ENCODE peak calls at places on chromosomes 5 and 9, in ten cellular contexts. D, A, C, G, W, K, V, X, J and E are unnamed samples. For H3K4me1, the result is how much of the 10 kb centered on the place peaks cover.

GRCh38 chr5:158883502-158883901 is 216.2 kb downstream of the EBF1 start:
- DNase-seq in D (no peak), J (no peak), C (no peak), V (no peak), G (no peak), A (no peak), W (no peak), X (no peak), K (no peak), E (no peak)

GRCh38 chr5:81719743-81720142 is 31.2 kb downstream of the SSBP2 start:
- DNase-seq in D (no peak), J (no peak), W (no peak), G (no peak), V (no peak), A (no peak), X (no peak), C (no peak), K (no peak), E (no peak)

GRCh38 chr5:137737349-137738256 is 1.7 kb upstream of the KLHL3 start:
- DNase-seq in V (no peak), W (peak), K (peak), D (peak), X (no peak), A (peak), C (peak), J (no peak), G (no peak), E (no peak)

GRCh38 chr5:141517902-141518610 is 29.2 kb downstream of the PCDHGC5 start:
- DNase-seq in D (no peak), K (no peak), W (peak), X (no peak), G (no peak), J (no peak), V (no peak), A (no peak), C (peak), E (no peak)

GRCh38 chr9:87386490-87386889 is 111.2 kb upstream of the DAPK1 start:
- DNase-seq in K (peak), J (no peak), A (no peak), V (no peak), G (peak), C (no peak), D (peak), W (peak), X (no peak), E (no peak)

GRCh38 chr9:5633243-5633642 is 4.3 kb downstream of the RIC1 start:
- DNase-seq in G (no peak), J (peak), W (no peak), X (no peak), V (no peak), K (no peak), D (no peak), A (no peak), C (no peak), E (no peak)

GRCh38 chr9:33106827-33107621 is 30.6 kb upstream of the SMU1 start:
- DNase-seq in V (peak), X (no peak), C (peak), G (peak), W (no peak), J (no peak), K (peak), D (peak), A (no peak), E (peak)

GRCh38 chr9:81613002-81613750 is 76.2 kb downstream of the TLE1 start:
- DNase-seq in W (peak), V (peak), D (no peak), K (no peak), X (no peak), J (no peak), A (no peak), G (no peak), C (peak), E (peak)

GRCh38 chr5:135367070-135367469 is 32.0 kb downstream of the MACROH2A1 start:
- DNase-seq in G (no peak), C (peak), K (no peak), D (no peak), J (no peak), V (no peak), X (no peak), W (no peak), A (no peak), E (no peak)

GRCh38 chr5:113330533-113331200 is 104.1 kb downstream of the TSSK1B start:
- DNase-seq in X (no peak), G (peak), V (peak), D (no peak), A (peak), C (peak), W (peak), J (peak), K (no peak), E (no peak)

GRCh38 chr5:42621242-42621641 is 135.4 kb upstream of the CCDC152 start:
- DNase-seq in X (no peak), D (no peak), J (no peak), A (no peak), G (no peak), C (peak), W (no peak), K (no peak), V (no peak), E (no peak)

GRCh38 chr9:69028754-69029153 is 6.8 kb upstream of the FXN start:
- DNase-seq in X (no peak), V (no peak), A (peak), J (no peak), K (no peak), W (no peak), D (no peak), G (no peak), C (no peak), E (no peak)

DNA sequence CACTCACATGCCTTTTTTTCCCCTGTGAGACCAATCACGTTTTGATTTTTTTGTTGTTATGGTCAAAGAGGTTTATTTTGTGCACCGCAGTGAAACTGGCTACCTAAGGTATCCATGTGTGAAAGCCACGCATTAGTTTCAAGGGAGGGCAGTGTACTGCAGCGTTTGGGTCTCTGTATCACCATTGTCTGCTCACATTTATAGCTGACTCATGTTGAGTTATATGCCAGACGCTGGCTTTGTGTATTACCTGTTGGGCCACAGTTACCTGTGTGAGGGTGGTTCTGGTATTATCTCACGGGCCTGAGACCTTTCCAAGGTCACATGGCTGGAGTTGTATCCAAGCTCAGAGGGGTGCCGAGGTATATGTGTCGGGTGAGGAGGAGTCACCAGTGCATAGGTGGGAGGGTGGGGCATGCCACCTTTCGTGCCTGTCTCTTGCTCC is 75.8 kb downstream of the ARHGAP26 start:
- DNase-seq in C (no peak), W (no peak), G (no peak), X (no peak), A (no peak), V (no peak), J (no peak), K (peak), D (peak), E (no peak)
- H3K4me1 ChIP-seq in C (under half), W (under half), G (under half), X (under half), A (under half), V (under half), J (under half), K (under half), D (under half), E (under half)

DNA sequence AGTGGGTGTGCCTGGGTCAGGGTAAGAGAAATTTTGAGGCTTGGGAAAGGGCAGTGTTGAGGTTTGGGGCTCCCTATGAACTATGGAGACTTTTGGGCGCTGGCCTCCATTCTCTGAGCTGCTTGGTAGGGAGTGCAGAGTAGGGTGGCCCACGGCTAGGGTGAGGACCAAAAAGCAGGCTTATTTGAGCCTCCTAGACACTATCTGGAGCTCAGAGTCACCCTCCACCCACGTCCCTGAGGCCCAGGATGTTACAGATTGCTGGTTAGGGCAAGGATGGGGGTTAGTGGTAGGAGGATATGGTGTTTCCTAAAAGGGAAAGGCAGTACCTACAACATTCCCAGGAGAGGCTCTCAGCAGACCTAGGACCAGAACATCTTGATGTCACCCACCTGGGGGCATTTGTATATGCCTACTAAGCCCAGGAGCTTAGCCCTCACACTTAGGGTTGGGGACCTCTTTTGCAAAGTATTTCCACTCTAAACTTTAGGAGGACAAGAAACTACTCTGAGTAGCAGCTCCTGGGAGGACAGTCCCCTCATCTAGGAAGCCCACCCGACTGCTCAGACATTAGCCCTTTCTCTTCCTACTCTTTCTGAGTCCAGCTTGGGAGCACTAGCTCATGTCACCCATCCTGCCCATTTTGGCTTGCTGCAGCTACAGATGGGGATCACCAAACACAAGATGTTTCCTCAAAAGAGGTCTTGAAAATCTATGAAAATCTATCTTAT is 2.3 kb downstream of the SHROOM1 start:
- DNase-seq in J (no peak), W (no peak), D (no peak), V (no peak), K (no peak), X (no peak), A (no peak), G (no peak), C (no peak), E (no peak)
- H3K27ac ChIP-seq in J (no peak), W (peak), D (no peak), V (no peak), K (no peak), X (no peak), A (no peak), G (no peak), C (no peak), E (no peak)

GRCh38 chr5:38595149-38595725 is 38.8 kb upstream of the LIFR start:
- DNase-seq in K (no peak), C (peak), V (no peak), X (no peak), A (no peak), J (no peak), W (no peak), G (no peak), D (peak), E (no peak)
- H3K4me1 ChIP-seq in K (under half), C (under half), V (under half), X (under half), A (under half), J (under half), W (under half), G (under half), D (half or more), E (under half)

DNA sequence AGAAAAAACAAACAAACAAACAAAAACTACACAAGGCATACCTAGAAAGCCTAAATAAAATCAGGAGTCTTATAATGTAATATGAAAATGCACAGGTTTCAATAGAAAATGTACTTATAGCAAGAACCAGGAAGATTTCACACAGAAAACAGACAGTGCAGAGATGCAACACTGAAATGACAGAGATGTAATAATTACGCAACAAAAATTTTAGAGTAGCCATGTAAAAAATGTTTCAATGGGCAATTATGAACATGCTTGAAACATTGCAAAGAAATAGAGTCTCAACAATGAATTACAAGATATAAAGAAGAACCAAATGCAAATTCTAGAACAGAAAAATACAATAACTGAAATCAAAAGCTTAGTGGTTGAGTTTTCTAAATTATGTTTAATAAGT is 405.9 kb downstream of the PLK2 start:
- DNase-seq in D (no peak), V (no peak), K (no peak), A (no peak), J (no peak), C (no peak), G (no peak), X (no peak), W (no peak), E (no peak)
- H3K27ac ChIP-seq in D (no peak), V (no peak), K (no peak), A (no peak), J (no peak), C (no peak), G (no peak), X (no peak), W (no peak), E (no peak)

DNA sequence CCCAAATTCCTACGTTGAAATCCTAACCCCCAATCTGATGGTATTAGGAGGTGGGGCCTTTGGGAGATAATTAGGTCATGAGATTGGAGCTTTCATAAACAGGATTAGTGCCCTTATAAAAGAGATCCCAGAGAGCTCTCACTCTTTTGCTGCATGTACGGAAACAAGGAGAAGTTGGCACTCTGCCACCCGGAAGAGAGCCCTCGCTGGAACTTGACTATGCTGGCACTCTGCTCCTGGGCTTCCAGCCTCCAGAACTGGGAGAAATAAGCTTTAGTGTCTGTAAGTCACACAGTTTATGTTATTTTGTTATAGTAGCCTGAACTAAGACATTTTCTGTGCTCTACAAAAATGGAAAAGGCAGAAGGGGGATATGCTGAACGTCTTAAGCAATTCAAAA is 17.5 kb downstream of the NFIB start:
- DNase-seq in C (no peak), J (no peak), W (peak), A (no peak), V (no peak), K (peak), D (no peak), G (no peak), X (no peak), E (peak)
- H3K4me1 ChIP-seq in C (under half), J (under half), W (under half), A (under half), V (half or more), K (under half), D (under half), G (under half), X (under half), E (under half)